ENCODE peak calls at places on chromosomes 5 and 9, in seven cellular contexts. H is stimulated activated CD8-positive, alpha-beta memory T cell treated with anti-CD3 and anti-CD28 coated beads, Interleukin-4, amount 100 ng/mL, for 1 hour; A is mucosa of descending colon; K is AG20443; G is breast epithelium; V is GDM1; F is fibroblast of gingiva. S is an unnamed sample.

GRCh38 chr9:123568691-123569342 is 212.8 kb downstream of the CRB2 start:
- DNase-seq in F (peak; percentile 79), A (no peak), V (no peak), H (no peak), K (peak; percentile 49), G (no peak), S (no peak)

GRCh38 chr5:157431544-157432200 is 28.3 kb upstream of the NIPAL4 start:
- DNase-seq in H (no peak), A (no peak), F (peak; percentile 46), K (peak; percentile 68), G (no peak), V (peak; percentile 50), S (no peak)

GRCh38 chr5:96663608-96664007 is 1.4 kb downstream of the CAST start:
- DNase-seq in V (no peak), F (no peak), K (no peak), G (no peak), A (no peak), H (no peak), S (no peak)

GRCh38 chr5:139732019-139732418 is 63.6 kb upstream of the PSD2 start:
- DNase-seq in H (no peak), F (no peak), V (no peak), K (no peak), A (no peak), G (no peak), S (no peak)

GRCh38 chr5:59746261-59746765 is 147.2 kb downstream of the PDE4D start:
- DNase-seq in V (no peak), A (no peak), H (no peak), G (no peak), K (peak; percentile 64), F (peak; percentile 85), S (no peak)

GRCh38 chr9:7996558-7996957 is 197.0 kb upstream of the DMAC1 start:
- DNase-seq in V (no peak), G (no peak), K (no peak), F (no peak), A (no peak), H (no peak), S (no peak)

GRCh38 chr5:126373621-126374416 is 49.4 kb upstream of the GRAMD2B start:
- DNase-seq in A (no peak), K (peak; percentile 40), F (no peak), G (no peak), V (no peak), H (no peak), S (no peak)

GRCh38 chr5:110562189-110562588 is 164.3 kb downstream of the TMEM232 start:
- DNase-seq in H (no peak), K (no peak), F (no peak), A (no peak), V (no peak), G (no peak), S (no peak)

GRCh38 chr5:66410056-66410455 is 186.1 kb upstream of the MAST4 start:
- DNase-seq in V (no peak), K (no peak), F (no peak), H (no peak), G (no peak), A (no peak), S (no peak)

GRCh38 chr5:170420809-170421412 is 31.7 kb upstream of the KCNMB1 start:
- DNase-seq in H (peak; percentile 6), K (peak; percentile 82), G (no peak), A (no peak), F (peak; percentile 61), V (peak; percentile 57), S (peak; percentile 46)

GRCh38 chr9:86443992-86444391 is 89.8 kb upstream of the TUT7 start:
- DNase-seq in F (no peak), V (no peak), K (no peak), G (no peak), A (no peak), H (no peak), S (no peak)

GRCh38 chr9:121246821-121247511 is 21.0 kb upstream of the GSN start:
- DNase-seq in K (peak; percentile 75), H (no peak), G (no peak), V (no peak), A (no peak), F (peak; percentile 62), S (no peak)

GRCh38 chr5:156883316-156883875 is 33.3 kb downstream of the PPP1R2B start:
- DNase-seq in G (no peak), V (no peak), F (no peak), H (no peak), K (no peak), A (no peak), S (no peak)

GRCh38 chr5:6712136-6712581 is 1.1 kb upstream of the TENT4A start:
- DNase-seq in V (peak; percentile 29), F (peak; percentile 53), G (no peak), K (peak; percentile 58), A (peak; percentile 76), H (peak; percentile 23), S (no peak)

GRCh38 chr5:179227578-179228311 is 117.5 kb downstream of the ADAMTS2 start:
- DNase-seq in H (no peak), K (no peak), V (no peak), A (no peak), G (peak; percentile 39), F (no peak), S (no peak)

GRCh38 chr5:72301557-72301956 is 18.5 kb downstream of the MRPS27 start:
- DNase-seq in V (no peak), F (no peak), A (no peak), K (no peak), G (no peak), H (no peak), S (no peak)

GRCh38 chr5:140973550-140973949 is 7.3 kb downstream of the PCDHAC2 start:
- DNase-seq in G (no peak), H (no peak), A (no peak), K (no peak), F (no peak), V (no peak), S (no peak)

GRCh38 chr9:134752476-134752875 is 110.9 kb downstream of the COL5A1 start:
- DNase-seq in V (no peak), H (no peak), A (no peak), G (no peak), F (no peak), K (no peak), S (no peak)

GRCh38 chr5:124979174-124979573 is 232.7 kb upstream of the ZNF608 start:
- DNase-seq in V (no peak), A (no peak), H (no peak), G (no peak), F (no peak), K (no peak), S (no peak)

GRCh38 chr5:142360607-142361120 is 35.8 kb upstream of the SPRY4 start:
- DNase-seq in H (no peak), K (no peak), G (no peak), V (no peak), F (peak; percentile 9), A (no peak), S (no peak)

GRCh38 chr9:125538092-125538473 is 168.9 kb downstream of the MAPKAP1 start:
- DNase-seq in H (no peak), F (peak; percentile 85), K (peak; percentile 83), A (no peak), V (no peak), G (no peak), S (no peak)

GRCh38 chr5:123937230-123937629 is 425.3 kb downstream of the CSNK1G3 start:
- DNase-seq in A (no peak), K (peak; percentile 23), H (no peak), V (peak; percentile 25), G (no peak), F (peak; percentile 51), S (no peak)

GRCh38 chr9:73558471-73558870 is 406.8 kb downstream of the ANXA1 start:
- DNase-seq in F (no peak), H (no peak), A (no peak), V (no peak), G (no peak), K (no peak), S (no peak)

GRCh38 chr5:170233358-170233892 is 640 bp downstream of the C5orf58 start:
- DNase-seq in V (no peak), F (no peak), K (no peak), A (no peak), G (no peak), H (no peak), S (no peak)

GRCh38 chr9:133456409-133456808 is 3.4 kb upstream of the CACFD1 start:
- DNase-seq in A (no peak), G (no peak), F (no peak), V (no peak), K (no peak), H (no peak), S (no peak)

GRCh38 chr5:33969572-33970452 is 14.7 kb downstream of the SLC45A2 start:
- DNase-seq in G (no peak), H (no peak), K (peak; percentile 87), V (no peak), F (peak; percentile 63), A (no peak), S (no peak)

GRCh38 chr5:124572973-124573372 is 173.5 kb downstream of the ZNF608 start:
- DNase-seq in V (no peak), H (no peak), G (no peak), F (no peak), A (no peak), K (no peak), S (no peak)

GRCh38 chr9:69086769-69087168 is 51.2 kb downstream of the FXN start:
- DNase-seq in K (no peak), V (no peak), G (no peak), F (peak; percentile 17), H (no peak), A (no peak), S (no peak)

GRCh38 chr9:114588150-114588663 is 638 bp downstream of the ATP6V1G1 start:
- DNase-seq in A (no peak), V (no peak), H (no peak), F (peak; percentile 74), K (peak; percentile 17), G (no peak), S (peak; percentile 5)

GRCh38 chr5:89037090-89037489 is 154.1 kb upstream of the MEF2C start:
- DNase-seq in F (peak; percentile 3), A (no peak), H (no peak), V (no peak), K (peak; percentile 57), G (no peak), S (no peak)

GRCh38 chr9:26954050-26954508 is 2.1 kb upstream of the IFT74 start:
- DNase-seq in K (no peak), H (no peak), F (no peak), G (no peak), A (no peak), V (peak; percentile 62), S (no peak)